ENCODE peak calls at places on chromosomes 13 and 19, in four cellular contexts. H is CD8-positive, alpha-beta T cell; W is colonic mucosa; X is thyroid gland. Q is an unnamed sample.

GRCh38 chr13:94239135-94239534 is 240.3 kb downstream of the DCT start:
- DNase-seq in H (no peak), W (no peak), X (no peak), Q (no peak)

GRCh38 chr19:36488816-36489138 is 584 bp downstream of the ZNF566 start:
- DNase-seq in H (no peak), W (no peak), X (peak; percentile 19), Q (no peak)

GRCh38 chr13:40470665-40471064 is 195.8 kb downstream of the FOXO1 start:
- DNase-seq in H (no peak), W (no peak), X (no peak), Q (no peak)

GRCh38 chr19:14006766-14007562 is 844 bp upstream of the RFX1 start:
- DNase-seq in H (no peak), W (no peak), X (no peak), Q (peak; percentile 79)

GRCh38 chr13:49488563-49488962 is 7.2 kb upstream of the PHF11 start:
- DNase-seq in H (no peak), W (no peak), X (no peak), Q (no peak)

GRCh38 chr19:24141612-24142011 is 54.6 kb downstream of the ZNF254 start:
- DNase-seq in H (no peak), W (no peak), X (no peak), Q (no peak)

GRCh38 chr13:30142502-30143211 is 164.7 kb downstream of the KATNAL1 start:
- DNase-seq in H (no peak), W (no peak), X (peak; percentile 89), Q (peak; percentile 72)

GRCh38 chr19:11152318-11153062 is 3.1 kb downstream of the SPC24 start:
- DNase-seq in H (no peak), W (peak; percentile 73), X (no peak), Q (peak; percentile 35)

GRCh38 chr13:64078480-64078936 is 2662.9 kb upstream of the PCDH20 start:
- DNase-seq in H (no peak), W (no peak), X (no peak), Q (no peak)

GRCh38 chr19:12126707-12127106 is 13.4 kb downstream of the ZNF20 start:
- DNase-seq in H (peak; percentile 15), W (peak; percentile 26), X (peak; percentile 33), Q (no peak)

GRCh38 chr19:48989701-48990291 is 3.3 kb downstream of the GYS1 start:
- DNase-seq in H (no peak), W (no peak), X (no peak), Q (no peak)

GRCh38 chr19:3154957-3155736 is 19.3 kb downstream of the GNA15 start:
- DNase-seq in H (peak; percentile 75), W (peak; percentile 49), X (peak; percentile 25), Q (peak; percentile 98)

GRCh38 chr19:6113616-6114188 is 3.4 kb upstream of the RFX2 start:
- DNase-seq in H (no peak), W (no peak), X (no peak), Q (no peak)

GRCh38 chr19:50329146-50329925 is at the start of gene KCNC3:
- DNase-seq in H (peak; percentile 89), W (peak; percentile 99), X (peak; percentile 100), Q (peak; percentile 96)

GRCh38 chr13:67735651-67736050 is 505.5 kb upstream of the PCDH9 start:
- DNase-seq in H (no peak), W (no peak), X (no peak), Q (no peak)

GRCh38 chr13:101434486-101434885 is 18.0 kb upstream of the ITGBL1 start:
- DNase-seq in H (no peak), W (no peak), X (no peak), Q (no peak)

GRCh38 chr19:38898788-38899446 is 501 bp downstream of the SIRT2 start:
- DNase-seq in H (no peak), W (peak; percentile 40), X (no peak), Q (no peak)

GRCh38 chr19:38900816-38901215 is 1.0 kb downstream of the NFKBIB start:
- DNase-seq in H (no peak), W (no peak), X (no peak), Q (no peak)

GRCh38 chr19:38900220-38900629 is 456 bp downstream of the NFKBIB start:
- DNase-seq in H (no peak), W (no peak), X (no peak), Q (peak; percentile 64)

GRCh38 chr19:38901683-38902082 is 1.9 kb downstream of the NFKBIB start:
- DNase-seq in H (no peak), W (no peak), X (no peak), Q (no peak)

DNA sequence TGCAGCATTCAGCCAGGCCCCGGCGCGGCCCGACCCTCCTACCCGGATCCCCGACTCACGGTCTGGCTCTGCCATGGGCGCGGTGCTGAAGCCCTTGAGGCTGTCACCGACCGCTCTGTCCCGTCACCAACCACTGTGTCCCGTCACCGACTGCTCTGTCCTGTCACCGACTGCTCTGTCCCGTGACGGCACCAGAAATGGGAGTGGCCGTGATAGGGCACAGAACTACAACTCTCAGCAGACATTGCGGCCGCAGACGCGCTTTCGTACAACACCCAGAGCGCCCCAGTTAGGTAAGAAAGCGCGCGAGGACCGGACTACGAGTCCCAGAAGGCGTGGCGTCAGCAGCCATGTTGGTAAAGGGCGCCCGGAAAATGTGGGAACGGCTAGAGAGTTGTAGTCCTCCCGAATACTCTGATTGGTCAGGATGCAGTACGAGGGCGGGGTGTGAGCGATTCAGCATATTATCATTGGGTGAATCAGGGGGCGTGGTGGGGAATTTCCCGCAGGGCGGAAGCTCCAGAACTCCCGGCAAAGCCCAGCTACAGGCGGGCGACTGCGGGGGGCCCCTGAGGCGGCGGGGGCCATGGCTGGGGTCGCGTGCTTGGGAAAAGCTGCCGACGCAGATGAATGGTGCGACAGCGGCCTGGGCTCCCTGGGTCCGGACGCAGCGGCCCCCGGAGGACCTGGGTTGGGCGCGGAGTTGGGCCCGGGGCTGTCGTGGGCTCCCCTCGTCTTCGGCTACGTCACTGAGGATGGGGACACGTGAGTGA is at the start of the genes NFKBIB and SIRT2:
- DNase-seq in H (peak; percentile 99), W (peak; percentile 100), X (peak; percentile 100), Q (peak; percentile 99)
- TF ChIP-seq CTCF in H (no peak), W (no peak), X (no peak), Q (no peak)

DNA sequence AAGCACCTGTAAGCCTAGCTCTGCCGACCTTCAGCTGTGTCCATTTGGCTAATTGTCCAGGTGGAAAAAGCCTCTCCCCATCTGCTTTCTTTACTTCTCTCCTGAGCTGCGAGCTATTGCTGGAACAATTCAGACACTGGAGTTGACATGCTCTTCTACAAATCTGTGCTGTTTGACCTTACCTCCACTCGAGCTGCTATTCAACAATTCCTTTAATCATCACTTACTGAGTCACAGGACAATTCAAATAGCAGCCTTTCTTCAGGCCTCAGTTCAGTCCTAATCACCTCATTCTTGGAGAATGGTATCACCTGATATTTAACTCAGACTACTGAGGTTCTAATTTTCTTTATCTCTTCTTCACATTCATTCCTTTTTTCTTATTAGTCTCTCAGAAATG is 882.4 kb downstream of the PCDH9 start:
- DNase-seq in H (no peak), W (no peak), X (no peak), Q (no peak)
- H3K27ac ChIP-seq in H (no peak overlapping the region), W (no peak overlapping the region), X (no peak overlapping the region), Q (no peak overlapping the region)

GRCh38 chr19:8511573-8512101 is 2.3 kb downstream of the ZNF414 start:
- DNase-seq in H (no peak), W (peak; percentile 53), X (peak; percentile 71), Q (no peak)
- TF ChIP-seq CTCF in H (no peak), W (no peak), X (no peak), Q (no peak)

GRCh38 chr19:4272894-4273293 is 6.2 kb upstream of the SHD start:
- DNase-seq in H (no peak), W (no peak), X (no peak), Q (no peak)
- H3K27ac ChIP-seq in H (no peak overlapping the region), W (no peak overlapping the region), X (no peak overlapping the region), Q (no peak overlapping the region)

DNA sequence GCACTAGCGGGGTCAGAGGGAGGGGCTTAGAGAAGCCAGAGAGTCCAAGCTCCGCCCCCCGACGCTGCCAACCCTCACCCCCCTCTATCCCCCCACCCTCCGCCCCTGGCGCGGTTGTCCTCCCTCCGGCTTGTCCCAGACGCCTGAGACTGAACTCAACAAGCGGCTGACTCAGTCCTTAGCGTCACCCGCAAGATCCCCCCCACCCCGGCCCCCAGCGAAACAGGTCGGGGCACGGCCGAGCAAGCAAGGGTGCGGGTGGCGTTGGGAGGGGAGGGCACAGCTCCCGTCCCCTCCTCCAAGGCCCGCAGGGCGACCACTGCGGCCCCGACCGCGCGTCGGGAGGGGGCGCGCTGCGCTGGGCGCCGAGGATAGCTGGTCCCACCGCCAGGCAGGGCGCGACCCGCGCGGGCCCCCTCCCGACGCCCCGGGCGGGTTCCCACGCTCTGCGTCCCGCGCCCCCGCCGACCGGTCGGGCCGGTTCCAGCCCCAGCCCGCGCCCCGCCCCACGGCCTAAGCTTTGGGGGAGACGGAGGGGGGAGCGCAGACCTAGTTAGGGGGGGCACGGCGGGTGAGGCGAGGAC is 5.3 kb downstream of the NOTCH3 start:
- DNase-seq in H (no peak), W (peak; percentile 41), X (peak; percentile 72), Q (peak; percentile 89)
- TF ChIP-seq CTCF in H (no peak), W (no peak), X (no peak), Q (no peak)

GRCh38 chr19:53509443-53509842 is 28.5 kb upstream of the ZNF331 start:
- DNase-seq in H (no peak), W (no peak), X (no peak), Q (no peak)

GRCh38 chr19:53504903-53505302 is 33.0 kb upstream of the ZNF331 start:
- DNase-seq in H (no peak), W (no peak), X (no peak), Q (no peak)

GRCh38 chr19:53506728-53507127 is 31.2 kb upstream of the ZNF331 start:
- DNase-seq in H (no peak), W (no peak), X (no peak), Q (no peak)

GRCh38 chr19:53509845-53510244 is 28.1 kb upstream of the ZNF331 start:
- DNase-seq in H (no peak), W (no peak), X (no peak), Q (no peak)

GRCh38 chr19:53507523-53508442 is 30.2 kb upstream of the ZNF331 start:
- DNase-seq in H (no peak), W (no peak), X (no peak), Q (no peak)
- H3K27ac ChIP-seq in H (no peak overlapping the region), W (no peak overlapping the region), X (no peak overlapping the region), Q (no peak overlapping the region)

GRCh38 chr19:28465317-28466086 is 747.4 kb downstream of the UQCRFS1 start:
- DNase-seq in H (no peak), W (no peak), X (no peak), Q (no peak)
- TF ChIP-seq CTCF in H (no peak), W (no peak), X (no peak), Q (no peak)

Q was measured in RWPE1.